ENCODE peak calls at places on chromosomes 5 and 9, in seven cellular contexts. A is upper lobe of right lung, G is psoas muscle, K is Peyer's patch, Q is Panc1, L is mucosa of descending colon, X is IMR-90. S is an unnamed sample. For H3K4me1, the result is how much of the 10 kb centered on the place peaks cover.

GRCh38 chr5:131209506-131210191 is 38.9 kb downstream of the LYRM7 start:
- DNase-seq in X (no peak), Q (no peak), L (peak), A (no peak), K (no peak), G (no peak), S (no peak)

GRCh38 chr9:98602839-98603238 is 105.9 kb downstream of the GABBR2 start:
- DNase-seq in Q (no peak), A (no peak), K (no peak), X (no peak), G (no peak), L (no peak), S (no peak)

GRCh38 chr5:114243281-114243982 is 118.4 kb upstream of the KCNN2 start:
- DNase-seq in K (no peak), G (no peak), L (no peak), Q (no peak), X (peak), A (no peak), S (peak)

GRCh38 chr9:2859776-2860379 is 16.0 kb upstream of the PUM3 start:
- DNase-seq in X (peak), G (peak), A (peak), L (peak), Q (peak), K (peak), S (no peak)

GRCh38 chr5:126868961-126869451 is 92.1 kb downstream of the LMNB1 start:
- DNase-seq in L (no peak), Q (no peak), X (peak), K (no peak), A (no peak), G (no peak), S (no peak)

GRCh38 chr5:78602400-78602799 is 46.2 kb downstream of the LHFPL2 start:
- DNase-seq in A (no peak), X (no peak), K (no peak), G (no peak), Q (no peak), L (no peak), S (no peak)

GRCh38 chr5:19266791-19267190 is 721.2 kb downstream of the CDH18 start:
- DNase-seq in Q (no peak), X (no peak), K (no peak), A (no peak), G (no peak), L (no peak), S (no peak)

GRCh38 chr5:169954786-169955185 is 25.5 kb downstream of the INSYN2B start:
- DNase-seq in Q (no peak), G (no peak), L (no peak), X (no peak), K (no peak), A (no peak), S (no peak)

GRCh38 chr9:73183917-73184861 is 32.5 kb downstream of the ANXA1 start:
- DNase-seq in Q (no peak), A (no peak), X (peak), K (no peak), G (no peak), L (no peak), S (no peak)

GRCh38 chr5:170597109-170597741 is 93.4 kb downstream of the KCNIP1 start:
- DNase-seq in L (no peak), Q (peak), X (peak), A (no peak), G (peak), K (no peak), S (peak)

GRCh38 chr9:91896096-91896495 is 53.9 kb downstream of the ROR2 start:
- DNase-seq in K (no peak), A (no peak), L (no peak), Q (no peak), X (no peak), G (no peak), S (no peak)

GRCh38 chr9:106878081-106878837 is 15.3 kb downstream of the ZNF462 start:
- DNase-seq in Q (no peak), G (no peak), L (no peak), X (no peak), K (no peak), A (no peak), S (no peak)

GRCh38 chr9:33151007-33151557 is 16.1 kb downstream of the B4GALT1 start:
- DNase-seq in K (peak), A (no peak), X (peak), L (peak), Q (no peak), G (peak), S (peak)

GRCh38 chr5:169701910-169702451 is 64.9 kb downstream of the DOCK2 start:
- DNase-seq in L (no peak), K (no peak), G (no peak), X (peak), A (no peak), Q (no peak), S (peak)

GRCh38 chr9:114696814-114697544 is 15.0 kb upstream of the TEX48 start:
- DNase-seq in X (peak), A (no peak), K (no peak), L (no peak), G (no peak), Q (no peak), S (no peak)

GRCh38 chr5:132681983-132682382 is 8.2 kb downstream of the IL4 start:
- DNase-seq in G (no peak), X (no peak), K (no peak), Q (no peak), A (no peak), L (no peak), S (no peak)

GRCh38 chr9:136726631-136727191 is 14.3 kb downstream of the DIPK1B start:
- DNase-seq in A (no peak), X (peak), L (peak), G (no peak), K (peak), Q (peak), S (peak)

GRCh38 chr5:115398726-115399125 is 102.3 kb upstream of the CCDC112 start:
- DNase-seq in Q (no peak), A (no peak), G (no peak), K (no peak), L (no peak), X (peak), S (peak)

GRCh38 chr5:174943785-174944184 is 219.4 kb downstream of the MSX2 start:
- DNase-seq in A (no peak), Q (no peak), X (no peak), K (no peak), G (no peak), L (no peak), S (no peak)

GRCh38 chr5:175464414-175465233 is 13.7 kb upstream of the SFXN1 start:
- DNase-seq in L (peak), G (no peak), Q (peak), K (no peak), A (no peak), X (peak), S (peak)

GRCh38 chr9:103904242-103904641 is 189.9 kb upstream of the SMC2 start:
- DNase-seq in G (no peak), L (no peak), X (no peak), Q (no peak), K (no peak), A (no peak), S (no peak)

GRCh38 chr9:131839281-131840084 is 99.6 kb upstream of the RAPGEF1 start:
- DNase-seq in K (no peak), A (no peak), X (peak), Q (peak), G (peak), L (peak), S (peak)

GRCh38 chr5:66807743-66808142 is 211.6 kb downstream of the MAST4 start:
- DNase-seq in X (peak), G (no peak), Q (no peak), K (no peak), A (no peak), L (peak), S (peak)
- TF ChIP-seq CTCF in X (peak), G (peak), Q (peak), K (peak), A (peak), L (no peak), S (peak)

GRCh38 chr5:141879941-141880738 is 1.9 kb upstream of the PCDH1 start:
- DNase-seq in L (no peak), K (no peak), G (no peak), Q (no peak), A (no peak), X (no peak), S (no peak)

GRCh38 chr5:141881886-141882285 is 3.7 kb upstream of the PCDH1 start:
- DNase-seq in A (no peak), L (no peak), Q (no peak), K (no peak), G (no peak), X (no peak), S (no peak)

GRCh38 chr5:141882594-141883183 is 4.5 kb upstream of the PCDH1 start:
- DNase-seq in A (no peak), G (no peak), K (no peak), Q (no peak), L (no peak), X (no peak), S (no peak)

GRCh38 chr5:141878771-141879759 is 855 bp upstream of the PCDH1 start:
- DNase-seq in A (peak), K (peak), X (peak), L (peak), G (peak), Q (peak), S (peak)

DNA sequence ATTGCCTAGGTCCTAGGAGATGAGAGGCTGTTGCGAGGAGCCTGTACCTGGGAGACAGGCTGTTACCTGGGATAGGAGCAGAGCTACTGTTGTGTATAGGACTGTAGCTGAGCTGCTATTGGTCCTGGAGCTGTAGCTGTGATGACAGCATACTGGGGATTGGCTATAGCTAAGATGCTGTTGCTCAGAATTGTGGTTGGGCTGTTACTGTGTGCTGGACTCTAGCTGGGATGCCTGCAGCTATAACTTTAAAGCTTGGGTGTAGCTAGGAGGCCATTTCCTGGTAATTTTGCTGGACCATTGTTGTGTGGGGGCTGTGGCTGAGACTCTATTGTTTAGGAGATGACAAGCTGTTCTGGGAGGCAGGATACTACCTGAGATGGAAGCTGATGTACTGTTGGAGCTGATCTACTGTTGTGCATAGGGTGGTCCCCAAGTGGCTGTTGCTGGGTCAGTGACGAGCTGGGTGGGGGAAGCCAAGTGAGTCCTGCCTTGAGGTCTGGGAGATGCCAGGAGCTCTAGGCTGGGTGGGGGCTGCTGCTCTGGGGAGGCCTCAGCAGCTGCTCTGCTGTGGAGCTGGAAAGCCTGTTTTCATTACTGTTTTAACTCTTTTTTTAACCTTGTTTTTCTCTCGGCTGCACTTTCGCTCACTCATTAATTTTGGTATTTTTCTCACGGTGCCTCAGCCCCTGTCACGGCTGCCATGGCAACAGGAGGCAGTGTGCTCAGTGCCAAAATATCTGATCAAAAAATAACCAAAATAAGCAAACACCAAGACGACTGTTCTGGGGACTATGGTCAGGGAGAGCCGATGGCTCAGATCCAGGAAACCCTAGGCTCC is 3.0 kb upstream of the PCDH1 start:
- DNase-seq in X (no peak), G (no peak), L (no peak), A (no peak), Q (no peak), K (no peak), S (no peak)
- H3K4me1 ChIP-seq in X (under half), G (under half), L (under half), A (under half), Q (under half), K (under half), S (under half)

GRCh38 chr5:108919591-108920326 is 172.1 kb downstream of the FER start:
- DNase-seq in X (no peak), K (no peak), Q (no peak), L (peak), A (no peak), G (no peak), S (no peak)
- TF ChIP-seq CTCF in X (peak), K (peak), Q (peak), L (no peak), A (peak), G (peak), S (peak)

GRCh38 chr5:24788829-24789509 is 144.2 kb upstream of the CDH10 start:
- DNase-seq in L (no peak), G (no peak), A (no peak), X (no peak), Q (no peak), K (no peak), S (peak)

GRCh38 chr5:24786108-24786507 is 141.3 kb upstream of the CDH10 start:
- DNase-seq in A (no peak), X (no peak), L (no peak), Q (no peak), K (no peak), G (no peak), S (no peak)

GRCh38 chr5:24783596-24783995 is 138.8 kb upstream of the CDH10 start:
- DNase-seq in Q (no peak), L (no peak), X (no peak), A (no peak), K (no peak), G (no peak), S (no peak)
- H3K4me1 ChIP-seq in Q (under half), L (under half), X (under half), A (under half), K (under half), G (under half), S (under half)

DNA sequence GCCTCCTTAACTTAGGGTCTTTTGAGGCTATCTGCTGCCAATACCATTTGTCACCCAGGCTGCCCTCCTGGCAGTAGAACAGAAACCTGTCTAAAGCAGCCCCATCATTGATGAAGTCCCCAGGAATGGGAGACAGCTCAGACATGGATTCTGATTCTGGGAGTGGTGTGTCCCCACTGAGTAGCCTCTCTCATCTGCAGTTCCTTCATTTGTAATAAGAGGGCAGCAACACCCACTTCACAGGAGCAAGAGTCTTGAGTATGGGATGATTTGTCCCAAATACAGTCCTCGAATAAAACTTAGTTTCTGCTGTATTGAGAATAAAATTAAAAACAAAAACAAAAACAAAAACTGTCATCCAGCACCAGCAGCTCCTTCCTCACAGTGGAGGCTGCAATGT is 167.6 kb downstream of the ASTN2 start:
- DNase-seq in G (no peak), X (no peak), L (no peak), K (no peak), A (no peak), Q (no peak), S (peak)
- TF ChIP-seq CTCF in G (peak), X (no peak), L (no peak), K (no peak), A (peak), Q (peak), S (peak)

GRCh38 chr5:180813418-180813817 is 10.8 kb upstream of the MGAT1 start:
- DNase-seq in G (no peak), Q (no peak), X (no peak), A (peak), L (peak), K (no peak), S (no peak)
- H3K4me1 ChIP-seq in G (under half), Q (under half), X (under half), A (under half), L (under half), K (under half), S (under half)

DNA sequence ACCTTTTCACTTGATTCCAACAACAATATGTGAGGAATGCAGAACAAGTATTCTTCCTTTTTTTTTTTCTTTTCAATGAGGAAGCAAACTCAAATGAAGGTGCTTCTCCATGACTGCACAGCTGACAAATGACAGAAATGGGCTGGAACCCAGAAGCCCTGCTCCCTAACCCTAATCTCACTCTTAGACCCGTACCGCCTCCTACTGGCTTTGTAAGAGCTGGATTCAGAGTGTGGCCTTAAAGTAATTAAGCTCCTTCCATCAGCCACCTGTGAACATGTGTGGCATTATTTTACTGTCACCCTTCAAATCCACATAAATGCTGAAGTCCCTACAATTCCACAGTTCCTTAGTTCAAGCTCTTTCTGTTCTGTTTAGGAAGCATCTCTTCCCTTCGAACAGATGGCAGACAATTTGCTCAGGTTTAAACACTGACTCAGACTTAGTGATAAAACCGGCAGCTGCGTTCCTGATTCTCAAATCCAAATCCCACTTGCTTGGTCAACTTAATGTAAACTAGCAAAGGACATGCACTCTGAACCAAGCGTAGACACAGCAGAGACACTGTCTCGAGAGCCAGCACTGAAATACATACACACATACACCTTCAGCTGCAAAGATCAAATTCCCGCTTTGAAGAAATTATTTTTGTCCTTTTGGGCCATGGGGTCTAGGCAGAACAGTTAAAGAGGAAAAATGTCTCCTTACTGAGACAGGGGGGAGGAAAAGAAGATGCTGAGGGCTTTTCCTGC is 316.7 kb upstream of the TLE4 start:
- DNase-seq in G (no peak), A (no peak), K (no peak), Q (no peak), X (peak), L (no peak), S (no peak)
- TF ChIP-seq CTCF in G (no peak), A (no peak), K (no peak), Q (peak), X (peak), L (no peak), S (peak)

S was measured in foreskin keratinocyte.